ENCODE peak calls at places on chromosomes 4 and X, in nine cellular contexts. One of them, this sample, is unnamed.

GRCh38 chr4:144894525-144894924 is 203.5 kb downstream of the ANAPC10 start:
- DNase-seq in GM12864: no peak
- DNase-seq in ovary: no peak
- DNase-seq in foreskin fibroblast: peak
- DNase-seq in cardiac fibroblast: peak
- DNase-seq in coronary artery: no peak
- DNase-seq in AG04449: peak
- DNase-seq in fibroblast of pulmonary artery: peak
- DNase-seq in cardiac muscle cell: peak
- DNase-seq in this sample: no peak

GRCh38 chrX:39661508-39661907 is 436.2 kb downstream of the BCOR start:
- DNase-seq in GM12864: no peak
- DNase-seq in ovary: no peak
- DNase-seq in foreskin fibroblast: no peak
- DNase-seq in cardiac fibroblast: no peak
- DNase-seq in coronary artery: no peak
- DNase-seq in AG04449: no peak
- DNase-seq in fibroblast of pulmonary artery: no peak
- DNase-seq in cardiac muscle cell: no peak
- DNase-seq in this sample: no peak

GRCh38 chr4:123046096-123046495 is 123.7 kb upstream of the NUDT6 start:
- DNase-seq in GM12864: no peak
- DNase-seq in ovary: no peak
- DNase-seq in foreskin fibroblast: peak
- DNase-seq in cardiac fibroblast: no peak
- DNase-seq in coronary artery: no peak
- DNase-seq in AG04449: no peak
- DNase-seq in fibroblast of pulmonary artery: no peak
- DNase-seq in cardiac muscle cell: no peak
- DNase-seq in this sample: no peak

GRCh38 chrX:49853661-49854060 is 24.6 kb downstream of the PAGE4 start:
- DNase-seq in GM12864: no peak
- DNase-seq in ovary: no peak
- DNase-seq in foreskin fibroblast: no peak
- DNase-seq in cardiac fibroblast: no peak
- DNase-seq in coronary artery: no peak
- DNase-seq in AG04449: no peak
- DNase-seq in fibroblast of pulmonary artery: no peak
- DNase-seq in cardiac muscle cell: no peak
- DNase-seq in this sample: no peak

GRCh38 chr4:94306713-94307112 is 35.9 kb downstream of the HPGDS start:
- DNase-seq in GM12864: no peak
- DNase-seq in ovary: no peak
- DNase-seq in foreskin fibroblast: no peak
- DNase-seq in cardiac fibroblast: peak
- DNase-seq in coronary artery: no peak
- DNase-seq in AG04449: no peak
- DNase-seq in fibroblast of pulmonary artery: peak
- DNase-seq in cardiac muscle cell: peak
- DNase-seq in this sample: no peak

GRCh38 chrX:19448077-19448476 is 67.2 kb downstream of the MAP3K15 start:
- DNase-seq in GM12864: no peak
- DNase-seq in ovary: no peak
- DNase-seq in foreskin fibroblast: no peak
- DNase-seq in cardiac fibroblast: no peak
- DNase-seq in coronary artery: no peak
- DNase-seq in AG04449: no peak
- DNase-seq in fibroblast of pulmonary artery: no peak
- DNase-seq in cardiac muscle cell: no peak
- DNase-seq in this sample: no peak

GRCh38 chrX:40055495-40055894 is 42.3 kb downstream of the BCOR start:
- DNase-seq in GM12864: no peak
- DNase-seq in ovary: no peak
- DNase-seq in foreskin fibroblast: no peak
- DNase-seq in cardiac fibroblast: peak
- DNase-seq in coronary artery: no peak
- DNase-seq in AG04449: no peak
- DNase-seq in fibroblast of pulmonary artery: no peak
- DNase-seq in cardiac muscle cell: no peak
- DNase-seq in this sample: no peak

GRCh38 chrX:9899640-9900075 is 67.5 kb upstream of the CLDN34 start:
- DNase-seq in GM12864: peak
- DNase-seq in ovary: peak
- DNase-seq in foreskin fibroblast: peak
- DNase-seq in cardiac fibroblast: peak
- DNase-seq in coronary artery: no peak
- DNase-seq in AG04449: no peak
- DNase-seq in fibroblast of pulmonary artery: peak
- DNase-seq in cardiac muscle cell: peak
- DNase-seq in this sample: no peak

GRCh38 chr4:153181293-153182080 is 22.8 kb upstream of the TRIM2 start:
- DNase-seq in GM12864: no peak
- DNase-seq in ovary: no peak
- DNase-seq in foreskin fibroblast: peak
- DNase-seq in cardiac fibroblast: no peak
- DNase-seq in coronary artery: no peak
- DNase-seq in AG04449: no peak
- DNase-seq in fibroblast of pulmonary artery: no peak
- DNase-seq in cardiac muscle cell: no peak
- DNase-seq in this sample: no peak

GRCh38 chrX:102341867-102342266 is 94.9 kb downstream of the NXF2 start:
- DNase-seq in GM12864: no peak
- DNase-seq in ovary: no peak
- DNase-seq in foreskin fibroblast: peak
- DNase-seq in cardiac fibroblast: peak
- DNase-seq in coronary artery: no peak
- DNase-seq in AG04449: no peak
- DNase-seq in fibroblast of pulmonary artery: peak
- DNase-seq in cardiac muscle cell: no peak
- DNase-seq in this sample: no peak
- TF ChIP-seq CTCF in GM12864: no peak
- TF ChIP-seq CTCF in ovary: no peak
- TF ChIP-seq CTCF in foreskin fibroblast: peak
- TF ChIP-seq CTCF in cardiac fibroblast: peak
- TF ChIP-seq CTCF in coronary artery: no peak
- TF ChIP-seq CTCF in AG04449: no peak
- TF ChIP-seq CTCF in fibroblast of pulmonary artery: no peak
- TF ChIP-seq CTCF in cardiac muscle cell: no peak
- TF ChIP-seq CTCF in this sample: no peak

DNA sequence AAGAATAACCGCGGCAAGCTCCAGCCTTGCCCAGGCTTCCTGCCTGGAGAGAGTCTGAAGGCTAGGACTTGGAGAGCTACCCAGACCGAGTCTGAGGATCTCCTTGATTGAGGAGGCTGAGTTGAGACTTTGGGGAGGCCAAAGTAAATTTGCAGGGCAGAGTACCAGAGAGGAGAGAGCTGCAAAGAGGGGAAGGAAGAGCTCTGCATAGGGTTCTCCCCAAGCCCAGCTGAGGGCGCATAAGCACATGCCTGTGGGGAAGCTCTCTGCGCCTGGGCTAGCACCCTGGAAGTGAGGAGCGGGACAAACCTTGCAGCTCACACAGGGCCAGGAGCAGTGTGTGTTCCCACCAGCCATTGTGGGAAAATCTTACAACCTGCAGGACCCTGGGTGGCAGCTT is 56.1 kb downstream of the FAM193A start:
- DNase-seq in GM12864: no peak
- DNase-seq in ovary: no peak
- DNase-seq in foreskin fibroblast: no peak
- DNase-seq in cardiac fibroblast: no peak
- DNase-seq in coronary artery: no peak
- DNase-seq in AG04449: no peak
- DNase-seq in fibroblast of pulmonary artery: no peak
- DNase-seq in cardiac muscle cell: no peak
- DNase-seq in this sample: no peak
- TF ChIP-seq CTCF in GM12864: no peak
- TF ChIP-seq CTCF in ovary: no peak
- TF ChIP-seq CTCF in foreskin fibroblast: no peak
- TF ChIP-seq CTCF in cardiac fibroblast: no peak
- TF ChIP-seq CTCF in coronary artery: no peak
- TF ChIP-seq CTCF in AG04449: no peak
- TF ChIP-seq CTCF in fibroblast of pulmonary artery: no peak
- TF ChIP-seq CTCF in cardiac muscle cell: no peak
- TF ChIP-seq CTCF in this sample: no peak

GRCh38 chrX:137747231-137747630 is 181.3 kb downstream of the ZIC3 start:
- DNase-seq in GM12864: no peak
- DNase-seq in ovary: no peak
- DNase-seq in foreskin fibroblast: no peak
- DNase-seq in cardiac fibroblast: no peak
- DNase-seq in coronary artery: no peak
- DNase-seq in AG04449: no peak
- DNase-seq in fibroblast of pulmonary artery: no peak
- DNase-seq in cardiac muscle cell: no peak
- DNase-seq in this sample: no peak
- TF ChIP-seq CTCF in GM12864: no peak
- TF ChIP-seq CTCF in ovary: no peak
- TF ChIP-seq CTCF in foreskin fibroblast: no peak
- TF ChIP-seq CTCF in cardiac fibroblast: no peak
- TF ChIP-seq CTCF in coronary artery: no peak
- TF ChIP-seq CTCF in AG04449: no peak
- TF ChIP-seq CTCF in fibroblast of pulmonary artery: no peak
- TF ChIP-seq CTCF in cardiac muscle cell: no peak
- TF ChIP-seq CTCF in this sample: no peak

GRCh38 chr4:31108762-31109161 is 388.6 kb downstream of the PCDH7 start:
- DNase-seq in GM12864: no peak
- DNase-seq in ovary: no peak
- DNase-seq in foreskin fibroblast: no peak
- DNase-seq in cardiac fibroblast: no peak
- DNase-seq in coronary artery: no peak
- DNase-seq in AG04449: no peak
- DNase-seq in fibroblast of pulmonary artery: no peak
- DNase-seq in cardiac muscle cell: no peak
- DNase-seq in this sample: no peak
- TF ChIP-seq CTCF in GM12864: no peak
- TF ChIP-seq CTCF in ovary: no peak
- TF ChIP-seq CTCF in foreskin fibroblast: no peak
- TF ChIP-seq CTCF in cardiac fibroblast: no peak
- TF ChIP-seq CTCF in coronary artery: no peak
- TF ChIP-seq CTCF in AG04449: no peak
- TF ChIP-seq CTCF in fibroblast of pulmonary artery: no peak
- TF ChIP-seq CTCF in cardiac muscle cell: no peak
- TF ChIP-seq CTCF in this sample: no peak

GRCh38 chr4:150722908-150723362 is 141.0 kb downstream of the MAB21L2 start:
- DNase-seq in GM12864: no peak
- DNase-seq in ovary: peak
- DNase-seq in foreskin fibroblast: peak
- DNase-seq in cardiac fibroblast: peak
- DNase-seq in coronary artery: peak
- DNase-seq in AG04449: no peak
- DNase-seq in fibroblast of pulmonary artery: peak
- DNase-seq in cardiac muscle cell: peak
- DNase-seq in this sample: no peak
- TF ChIP-seq CTCF in GM12864: no peak
- TF ChIP-seq CTCF in ovary: no peak
- TF ChIP-seq CTCF in foreskin fibroblast: no peak
- TF ChIP-seq CTCF in cardiac fibroblast: peak
- TF ChIP-seq CTCF in coronary artery: peak
- TF ChIP-seq CTCF in AG04449: no peak
- TF ChIP-seq CTCF in fibroblast of pulmonary artery: peak
- TF ChIP-seq CTCF in cardiac muscle cell: peak
- TF ChIP-seq CTCF in this sample: no peak

GRCh38 chrX:101799387-101799786 is 132.4 kb downstream of the ZMAT1 start:
- DNase-seq in GM12864: peak
- DNase-seq in ovary: peak
- DNase-seq in foreskin fibroblast: peak
- DNase-seq in cardiac fibroblast: peak
- DNase-seq in coronary artery: peak
- DNase-seq in AG04449: peak
- DNase-seq in fibroblast of pulmonary artery: peak
- DNase-seq in cardiac muscle cell: peak
- DNase-seq in this sample: peak
- TF ChIP-seq CTCF in GM12864: no peak
- TF ChIP-seq CTCF in ovary: peak
- TF ChIP-seq CTCF in foreskin fibroblast: peak
- TF ChIP-seq CTCF in cardiac fibroblast: peak
- TF ChIP-seq CTCF in coronary artery: peak
- TF ChIP-seq CTCF in AG04449: peak
- TF ChIP-seq CTCF in fibroblast of pulmonary artery: peak
- TF ChIP-seq CTCF in cardiac muscle cell: peak
- TF ChIP-seq CTCF in this sample: peak